ENCODE peak calls at places on chromosomes 4 and X, in four cellular contexts. One of them, this sample, is unnamed.

GRCh38 chr4:1337376-1337831 is 9.6 kb upstream of the UVSSA start:
- DNase-seq in mesendoderm: peak; percentile 26
- DNase-seq in fibroblast of lung: no peak
- DNase-seq in effector memory CD4-positive, alpha-beta T cell: peak; percentile 35
- DNase-seq in this sample: no peak

GRCh38 chr4:46393606-46394005 is 3.7 kb upstream of the GABRA2 start:
- DNase-seq in mesendoderm: no peak
- DNase-seq in effector memory CD4-positive, alpha-beta T cell: no peak
- DNase-seq in fibroblast of lung: no peak
- DNase-seq in this sample: no peak

GRCh38 chrX:17822351-17822750 is 38.7 kb downstream of the RAI2 start:
- DNase-seq in fibroblast of lung: peak; percentile 4
- DNase-seq in mesendoderm: no peak
- DNase-seq in effector memory CD4-positive, alpha-beta T cell: no peak
- DNase-seq in this sample: no peak

GRCh38 chr4:139209470-139210063 is 32.5 kb upstream of the ELF2 start:
- DNase-seq in mesendoderm: no peak
- DNase-seq in effector memory CD4-positive, alpha-beta T cell: no peak
- DNase-seq in fibroblast of lung: no peak
- DNase-seq in this sample: no peak

GRCh38 chrX:103248553-103248952 is 6.4 kb downstream of the TCEAL8 start:
- DNase-seq in fibroblast of lung: peak; percentile 7
- DNase-seq in mesendoderm: no peak
- DNase-seq in effector memory CD4-positive, alpha-beta T cell: no peak
- DNase-seq in this sample: no peak

GRCh38 chr4:150828159-150828558 is 186.9 kb downstream of the LRBA start:
- DNase-seq in mesendoderm: no peak
- DNase-seq in effector memory CD4-positive, alpha-beta T cell: peak; percentile 45
- DNase-seq in fibroblast of lung: no peak
- DNase-seq in this sample: peak; percentile 8

GRCh38 chrX:8636442-8636841 is 95.5 kb downstream of the ANOS1 start:
- DNase-seq in mesendoderm: no peak
- DNase-seq in fibroblast of lung: no peak
- DNase-seq in effector memory CD4-positive, alpha-beta T cell: no peak
- DNase-seq in this sample: no peak

GRCh38 chrX:10360121-10360520 is 203.3 kb downstream of the CLCN4 start:
- DNase-seq in fibroblast of lung: peak; percentile 32
- DNase-seq in mesendoderm: no peak
- DNase-seq in effector memory CD4-positive, alpha-beta T cell: no peak
- DNase-seq in this sample: no peak

GRCh38 chrX:54785901-54786300 is 12.2 kb downstream of the ITIH6 start:
- DNase-seq in fibroblast of lung: no peak
- DNase-seq in mesendoderm: peak; percentile 54
- DNase-seq in effector memory CD4-positive, alpha-beta T cell: no peak
- DNase-seq in this sample: no peak

GRCh38 chr4:119209077-119209476 is 3.4 kb upstream of the USP53 start:
- DNase-seq in fibroblast of lung: peak; percentile 94
- DNase-seq in mesendoderm: peak; percentile 86
- DNase-seq in effector memory CD4-positive, alpha-beta T cell: no peak
- DNase-seq in this sample: no peak

GRCh38 chrX:78650906-78651437 is 8.2 kb downstream of the RTL3 start:
- DNase-seq in effector memory CD4-positive, alpha-beta T cell: no peak
- DNase-seq in mesendoderm: no peak
- DNase-seq in fibroblast of lung: peak; percentile 91
- DNase-seq in this sample: no peak

GRCh38 chr4:180084561-180084960 is 2158.6 kb upstream of the TENM3 start:
- DNase-seq in fibroblast of lung: peak; percentile 63
- DNase-seq in effector memory CD4-positive, alpha-beta T cell: no peak
- DNase-seq in mesendoderm: no peak
- DNase-seq in this sample: no peak

GRCh38 chrX:119036369-119037029 is 36.3 kb upstream of the CT47C1 start:
- DNase-seq in mesendoderm: no peak
- DNase-seq in fibroblast of lung: no peak
- DNase-seq in effector memory CD4-positive, alpha-beta T cell: no peak
- DNase-seq in this sample: no peak

GRCh38 chr4:66923081-66923865 is 622.0 kb downstream of the CENPC start:
- DNase-seq in mesendoderm: no peak
- DNase-seq in fibroblast of lung: peak; percentile 37
- DNase-seq in effector memory CD4-positive, alpha-beta T cell: no peak
- DNase-seq in this sample: no peak

GRCh38 chrX:2264179-2265030 is 236.4 kb downstream of the DHRSX start:
- DNase-seq in fibroblast of lung: no peak
- DNase-seq in effector memory CD4-positive, alpha-beta T cell: no peak
- DNase-seq in mesendoderm: no peak
- DNase-seq in this sample: no peak

This sample was measured in effector CD4-positive, alpha-beta T cell.